ENCODE peak calls at places on chromosome 5, in ten cellular contexts. Q is T-cell; Z is stimulated activated naive B cell treated with anti-CD40 and anti-IgM and Interleukin-4, amounts not matched to agents 10 μg/mL and 1 μg/mL and 100 μg/mL, for 72 hours; V is ovary; S is activated CD4-positive, alpha-beta T cell treated with anti-CD3 and anti-CD28 coated beads, Interleukin-2, amount 50 U/mL, for 1 hour; N is LoVo; O is HFFc6; B is effector memory CD4-positive, alpha-beta T cell; U is heart right ventricle; I is GM23338. R is an unnamed sample.

GRCh38 chr5:94544031-94544650 is 74.3 kb downstream of the KIAA0825 start:
- DNase-seq in Q (no peak), S (no peak), O (peak), U (no peak), V (no peak), B (no peak), N (no peak), Z (no peak), I (no peak), R (peak)

GRCh38 chr5:172078726-172079345 is 72.4 kb upstream of the FBXW11 start:
- DNase-seq in S (no peak), U (peak), I (no peak), V (peak), Z (no peak), O (no peak), Q (no peak), N (no peak), B (no peak), R (peak)

GRCh38 chr5:16082053-16082452 is 97.5 kb downstream of the MARCHF11 start:
- DNase-seq in Q (no peak), S (no peak), I (peak), O (no peak), N (no peak), U (no peak), Z (no peak), B (no peak), V (no peak), R (no peak)

GRCh38 chr5:94522099-94522498 is 96.3 kb downstream of the KIAA0825 start:
- DNase-seq in I (no peak), U (no peak), Q (no peak), V (no peak), B (no peak), S (no peak), O (no peak), N (no peak), Z (no peak), R (no peak)

GRCh38 chr5:57844410-57844809 is 361.8 kb upstream of the ACTBL2 start:
- DNase-seq in I (no peak), N (no peak), S (no peak), Z (no peak), V (no peak), U (peak), Q (no peak), O (no peak), B (no peak), R (no peak)

GRCh38 chr5:134003957-134004625 is 684 bp downstream of the VDAC1 start:
- DNase-seq in Q (peak), B (no peak), U (peak), V (peak), I (peak), S (peak), Z (peak), O (peak), N (no peak), R (peak)

GRCh38 chr5:95113489-95113888 is 171.4 kb downstream of the MCTP1 start:
- DNase-seq in B (no peak), Q (no peak), N (no peak), O (peak), U (no peak), I (peak), Z (no peak), S (no peak), V (no peak), R (peak)

GRCh38 chr5:1003296-1003937 is 5.2 kb upstream of the NKD2 start:
- DNase-seq in B (no peak), S (no peak), I (no peak), U (peak), N (peak), Z (no peak), V (peak), O (no peak), Q (no peak), R (peak)

GRCh38 chr5:8633706-8634105 is 764.8 kb downstream of the MTRR start:
- DNase-seq in U (no peak), B (no peak), S (no peak), Q (no peak), N (no peak), Z (no peak), O (peak), V (no peak), I (no peak), R (peak)

GRCh38 chr5:135033026-135033861 is 784 bp downstream of the PITX1 start:
- DNase-seq in Q (no peak), N (peak), U (no peak), S (no peak), I (peak), Z (no peak), V (peak), O (peak), B (no peak), R (peak)

GRCh38 chr5:92380069-92380770 is 997.1 kb upstream of the ARRDC3 start:
- DNase-seq in U (no peak), Q (no peak), I (no peak), N (no peak), O (no peak), V (no peak), S (no peak), Z (no peak), B (no peak), R (peak)

GRCh38 chr5:34517249-34517648 is 138.9 kb upstream of the RAI14 start:
- DNase-seq in Z (no peak), N (no peak), O (peak), S (no peak), V (no peak), U (no peak), B (no peak), Q (no peak), I (no peak), R (peak)

GRCh38 chr5:179119415-179120170 is 59.4 kb downstream of the ZNF354C start:
- DNase-seq in Q (no peak), N (no peak), O (no peak), Z (no peak), S (no peak), U (no peak), B (no peak), V (no peak), I (no peak), R (no peak)

GRCh38 chr5:33891731-33892418 is at the start of gene ADAMTS12:
- DNase-seq in V (peak), N (no peak), Q (no peak), S (no peak), B (no peak), Z (no peak), I (peak), O (peak), U (peak), R (peak)

GRCh38 chr5:133247145-133247709 is 195.4 kb downstream of the HSPA4 start:
- DNase-seq in S (no peak), N (no peak), U (no peak), Q (no peak), O (no peak), I (no peak), V (no peak), B (no peak), Z (no peak), R (no peak)

GRCh38 chr5:72412283-72413055 is 92.3 kb downstream of the PTCD2 start:
- DNase-seq in Q (no peak), S (no peak), O (peak), V (no peak), I (no peak), Z (no peak), B (no peak), N (no peak), U (no peak), R (peak)

GRCh38 chr5:151718653-151719052 is 31.9 kb upstream of the SPARC start:
- DNase-seq in O (peak), I (no peak), V (no peak), S (no peak), B (no peak), U (no peak), Q (no peak), Z (no peak), N (no peak), R (peak)

GRCh38 chr5:136012041-136012804 is 16.6 kb upstream of the TGFBI start:
- DNase-seq in N (peak), Z (no peak), V (no peak), O (no peak), S (no peak), U (no peak), B (no peak), I (no peak), Q (no peak), R (peak)

GRCh38 chr5:126575644-126576043 is 19.4 kb downstream of the ALDH7A1 start:
- DNase-seq in O (no peak), B (no peak), U (no peak), Q (no peak), Z (no peak), N (no peak), I (no peak), V (no peak), S (no peak), R (no peak)

GRCh38 chr5:157857821-157858526 is 971 bp downstream of the CLINT1 start:
- DNase-seq in Z (no peak), V (no peak), I (no peak), Q (no peak), O (no peak), S (no peak), U (no peak), B (no peak), N (peak), R (peak)

GRCh38 chr5:103450333-103451061 is 112.1 kb downstream of the NUDT12 start:
- DNase-seq in N (no peak), U (no peak), V (no peak), I (no peak), B (no peak), Z (no peak), O (peak), Q (no peak), S (no peak), R (peak)

GRCh38 chr5:160774006-160774405 is 78.0 kb downstream of the ATP10B start:
- DNase-seq in S (no peak), V (no peak), N (no peak), O (no peak), U (no peak), B (no peak), Z (no peak), I (no peak), Q (no peak), R (no peak)

GRCh38 chr5:23763170-23763569 is 255.8 kb downstream of the PRDM9 start:
- DNase-seq in O (no peak), S (no peak), I (no peak), B (no peak), U (no peak), Q (no peak), V (no peak), Z (no peak), N (no peak), R (no peak)

GRCh38 chr5:158786390-158786789 is 313.3 kb downstream of the EBF1 start:
- DNase-seq in Q (no peak), Z (no peak), B (no peak), S (no peak), V (no peak), I (no peak), U (peak), O (no peak), N (no peak), R (no peak)

GRCh38 chr5:57804500-57804899 is 321.9 kb upstream of the ACTBL2 start:
- DNase-seq in Q (no peak), I (no peak), N (no peak), V (no peak), S (no peak), U (no peak), Z (no peak), O (no peak), B (no peak), R (no peak)

GRCh38 chr5:172102913-172103629 is 85.0 kb downstream of the STK10 start:
- DNase-seq in N (peak), V (peak), S (no peak), Z (no peak), I (peak), U (peak), O (peak), B (no peak), Q (no peak), R (peak)

GRCh38 chr5:17365326-17365725 is 132.7 kb upstream of the TAF11L2 start:
- DNase-seq in I (no peak), B (no peak), Z (no peak), V (no peak), S (no peak), U (no peak), O (no peak), N (no peak), Q (no peak), R (no peak)

GRCh38 chr5:33536802-33537201 is 96.0 kb downstream of the TARS1 start:
- DNase-seq in V (no peak), I (no peak), N (no peak), S (no peak), B (no peak), U (no peak), Z (no peak), Q (no peak), O (no peak), R (no peak)

GRCh38 chr5:107378218-107378899 is 292.4 kb downstream of the EFNA5 start:
- DNase-seq in Z (no peak), B (no peak), U (no peak), S (no peak), V (no peak), Q (no peak), I (no peak), O (no peak), N (no peak), R (peak)

GRCh38 chr5:125972706-125973105 is 450.5 kb upstream of the GRAMD2B start:
- DNase-seq in Z (no peak), Q (no peak), B (no peak), O (no peak), I (no peak), U (no peak), N (no peak), V (no peak), S (no peak), R (no peak)

GRCh38 chr5:151028717-151029116 is 8.3 kb downstream of the GPX3 start:
- DNase-seq in Q (no peak), N (no peak), Z (no peak), O (no peak), V (no peak), U (no peak), S (no peak), I (no peak), B (no peak), R (no peak)

GRCh38 chr5:109692011-109692410 is 2.3 kb downstream of the MAN2A1 start:
- DNase-seq in Z (peak), B (no peak), V (no peak), Q (no peak), N (no peak), U (no peak), S (no peak), I (no peak), O (peak), R (peak)

GRCh38 chr5:128304121-128304520 is 220.6 kb downstream of the SLC12A2 start:
- DNase-seq in S (no peak), I (no peak), O (peak), Q (no peak), N (no peak), U (no peak), V (no peak), Z (no peak), B (no peak), R (peak)

GRCh38 chr5:91383956-91384300 is 811 bp upstream of the ARRDC3 start:
- DNase-seq in Q (no peak), Z (no peak), O (no peak), S (no peak), U (peak), V (peak), B (no peak), N (peak), I (peak), R (no peak)

R was measured in fibroblast of mammary gland.